ENCODE peak calls at places on chromosomes 5 and 9, in seven cellular contexts. E, X, Z, M, V, I and T are unnamed samples.

GRCh38 chr9:123457586-123457985 is 101.6 kb downstream of the CRB2 start:
- DNase-seq in E (no peak), X (no peak), Z (peak), M (no peak), V (no peak), I (no peak), T (peak)

GRCh38 chr5:159581502-159582249 is 251.4 kb upstream of the IL12B start:
- DNase-seq in E (no peak), X (peak), Z (no peak), M (no peak), V (no peak), I (no peak), T (peak)

GRCh38 chr9:92633879-92634278 is 36.1 kb downstream of the IPPK start:
- DNase-seq in E (no peak), X (no peak), Z (no peak), M (no peak), V (no peak), I (no peak), T (no peak)

GRCh38 chr5:80414113-80414512 is 6.2 kb downstream of the ZFYVE16 start:
- DNase-seq in E (no peak), X (no peak), Z (no peak), M (no peak), V (no peak), I (no peak), T (no peak)

GRCh38 chr5:116750626-116751188 is 176.1 kb upstream of the SEMA6A start:
- DNase-seq in E (no peak), X (no peak), Z (no peak), M (no peak), V (no peak), I (no peak), T (no peak)

GRCh38 chr5:50667079-50667652 is 729 bp downstream of the PARP8 start:
- DNase-seq in E (peak), X (no peak), Z (peak), M (peak), V (no peak), I (peak), T (peak)

GRCh38 chr9:113427629-113428028 is 17.1 kb downstream of the C9orf43 start:
- DNase-seq in E (no peak), X (no peak), Z (no peak), M (no peak), V (no peak), I (no peak), T (no peak)

GRCh38 chr9:111825468-111826145 is 30.9 kb upstream of the SHOC1 start:
- DNase-seq in E (no peak), X (no peak), Z (no peak), M (no peak), V (no peak), I (no peak), T (no peak)

GRCh38 chr9:93911136-93911745 is 43.9 kb downstream of the BARX1 start:
- DNase-seq in E (no peak), X (no peak), Z (no peak), M (no peak), V (no peak), I (no peak), T (no peak)

GRCh38 chr5:89556215-89557009 is 673.4 kb upstream of the MEF2C start:
- DNase-seq in E (no peak), X (no peak), Z (no peak), M (no peak), V (no peak), I (no peak), T (no peak)

GRCh38 chr9:135566552-135566951 is 5.0 kb downstream of the PAEP start:
- DNase-seq in E (no peak), X (no peak), Z (no peak), M (no peak), V (no peak), I (no peak), T (no peak)

GRCh38 chr5:177132504-177133118 is 962 bp upstream of the NSD1 start:
- DNase-seq in E (no peak), X (no peak), Z (no peak), M (no peak), V (peak), I (no peak), T (peak)

GRCh38 chr9:83708515-83709158 is 879 bp upstream of the UBQLN1 start:
- DNase-seq in E (peak), X (no peak), Z (peak), M (peak), V (peak), I (peak), T (no peak)

GRCh38 chr5:143249851-143250250 is 153.6 kb downstream of the NR3C1 start:
- DNase-seq in E (no peak), X (no peak), Z (no peak), M (no peak), V (no peak), I (no peak), T (no peak)

GRCh38 chr9:14057347-14058077 is 256.4 kb downstream of the NFIB start:
- DNase-seq in E (no peak), X (no peak), Z (no peak), M (no peak), V (no peak), I (no peak), T (no peak)

GRCh38 chr5:181234455-181235306 is 9.0 kb downstream of the RACK1 start:
- DNase-seq in E (no peak), X (no peak), Z (no peak), M (no peak), V (no peak), I (no peak), T (no peak)

GRCh38 chr9:2780846-2781245 is 63.0 kb downstream of the PUM3 start:
- DNase-seq in E (no peak), X (no peak), Z (no peak), M (no peak), V (no peak), I (no peak), T (no peak)

GRCh38 chr5:72288923-72289322 is 31.1 kb downstream of the MRPS27 start:
- DNase-seq in E (no peak), X (peak), Z (no peak), M (no peak), V (no peak), I (no peak), T (peak)

GRCh38 chr5:121918238-121918637 is 43.5 kb upstream of the SRFBP1 start:
- DNase-seq in E (no peak), X (no peak), Z (no peak), M (no peak), V (no peak), I (no peak), T (no peak)

GRCh38 chr9:114619205-114619758 is 8.2 kb downstream of the TMEM268 start:
- DNase-seq in E (no peak), X (no peak), Z (no peak), M (no peak), V (no peak), I (no peak), T (no peak)

GRCh38 chr9:98144631-98145030 is 25.6 kb upstream of the TRIM14 start:
- DNase-seq in E (no peak), X (no peak), Z (no peak), M (no peak), V (no peak), I (no peak), T (no peak)

GRCh38 chr5:172766287-172767104 is 4.5 kb downstream of the DUSP1 start:
- DNase-seq in E (no peak), X (peak), Z (peak), M (no peak), V (peak), I (no peak), T (peak)

GRCh38 chr5:68405026-68405684 is 189.6 kb downstream of the PIK3R1 start:
- DNase-seq in E (no peak), X (no peak), Z (no peak), M (no peak), V (no peak), I (no peak), T (no peak)

GRCh38 chr5:131488463-131488862 is 146.6 kb downstream of the RAPGEF6 start:
- DNase-seq in E (no peak), X (no peak), Z (no peak), M (no peak), V (no peak), I (no peak), T (no peak)

GRCh38 chr5:154779105-154779504 is 23.9 kb downstream of the LARP1 start:
- DNase-seq in E (no peak), X (no peak), Z (no peak), M (no peak), V (no peak), I (no peak), T (no peak)

GRCh38 chr5:167639761-167640160 is 651.7 kb upstream of the WWC1 start:
- DNase-seq in E (no peak), X (no peak), Z (no peak), M (no peak), V (no peak), I (no peak), T (no peak)

GRCh38 chr9:128383791-128384190 is 12.6 kb downstream of the URM1 start:
- DNase-seq in E (no peak), X (no peak), Z (no peak), M (no peak), V (no peak), I (no peak), T (peak)

GRCh38 chr9:91905958-91906585 is 44.0 kb downstream of the ROR2 start:
- DNase-seq in E (peak), X (no peak), Z (peak), M (no peak), V (peak), I (no peak), T (no peak)

GRCh38 chr5:38468202-38468656 is 88.2 kb downstream of the LIFR start:
- DNase-seq in E (no peak), X (no peak), Z (no peak), M (no peak), V (no peak), I (no peak), T (no peak)

GRCh38 chr5:55108651-55109050 is 6.2 kb downstream of the GZMA start:
- DNase-seq in E (no peak), X (no peak), Z (no peak), M (no peak), V (no peak), I (no peak), T (no peak)

GRCh38 chr5:149684371-149684770 is 45.7 kb upstream of the PPARGC1B start:
- DNase-seq in E (no peak), X (no peak), Z (no peak), M (no peak), V (no peak), I (no peak), T (no peak)

GRCh38 chr9:115209601-115210306 is 91.8 kb upstream of the TNC start:
- DNase-seq in E (peak), X (no peak), Z (no peak), M (no peak), V (no peak), I (no peak), T (no peak)

GRCh38 chr9:74309654-74310053 is 187.5 kb upstream of the RORB start:
- DNase-seq in E (no peak), X (no peak), Z (no peak), M (no peak), V (no peak), I (no peak), T (no peak)

GRCh38 chr5:52856564-52856963 is 68.8 kb downstream of the ITGA1 start:
- DNase-seq in E (no peak), X (no peak), Z (no peak), M (no peak), V (no peak), I (no peak), T (no peak)

GRCh38 chr5:73311291-73312110 is 137.1 kb downstream of the FOXD1 start:
- DNase-seq in E (no peak), X (no peak), Z (no peak), M (peak), V (no peak), I (no peak), T (no peak)

GRCh38 chr5:95543017-95543705 is 11.6 kb downstream of the SKIC3 start:
- DNase-seq in E (no peak), X (no peak), Z (no peak), M (no peak), V (no peak), I (no peak), T (peak)